ENCODE peak calls at places on chromosomes 12 and 14, in six cellular contexts. V is body of pancreas, Y is A549, O is heart left ventricle, J is lower leg skin, W is stomach. H is an unnamed sample.

GRCh38 chr12:40614923-40615322 is 77.3 kb upstream of the CNTN1 start:
- DNase-seq in W (no peak), Y (no peak), J (no peak), O (no peak), V (no peak), H (no peak)

GRCh38 chr14:81423504-81423903 is 23.4 kb upstream of the STON2 start:
- DNase-seq in W (no peak), O (peak), J (peak), V (peak), Y (no peak), H (peak)

GRCh38 chr12:89469361-89469760 is 55.2 kb downstream of the GALNT4 start:
- DNase-seq in J (no peak), V (no peak), Y (no peak), O (no peak), W (no peak), H (no peak)

GRCh38 chr12:131872154-131873046 is 22.0 kb upstream of the ULK1 start:
- DNase-seq in O (no peak), V (no peak), W (no peak), Y (peak), J (no peak), H (no peak)

GRCh38 chr12:122615780-122616179 is 87.4 kb downstream of the HCAR2 start:
- DNase-seq in O (no peak), V (no peak), J (no peak), Y (no peak), W (no peak), H (no peak)

GRCh38 chr12:87304406-87304805 is 724.8 kb downstream of the C12orf50 start:
- DNase-seq in V (no peak), W (no peak), J (no peak), Y (no peak), O (no peak), H (no peak)

GRCh38 chr12:57832966-57833365 is 13.6 kb downstream of the CTDSP2 start:
- DNase-seq in V (no peak), W (no peak), O (no peak), J (no peak), Y (no peak), H (no peak)

GRCh38 chr12:18323159-18323558 is 61.8 kb downstream of the PIK3C2G start:
- DNase-seq in O (no peak), V (no peak), Y (no peak), J (no peak), W (no peak), H (no peak)

GRCh38 chr12:43104524-43104923 is 447.5 kb downstream of the ADAMTS20 start:
- DNase-seq in J (no peak), Y (no peak), W (no peak), V (no peak), O (no peak), H (no peak)

GRCh38 chr12:130463259-130463658 is 125.6 kb downstream of the PIWIL1 start:
- DNase-seq in W (no peak), V (peak), Y (no peak), O (no peak), J (no peak), H (no peak)

GRCh38 chr14:78997811-78998210 is 827.6 kb downstream of the NRXN3 start:
- DNase-seq in W (no peak), V (peak), O (peak), Y (no peak), J (no peak), H (no peak)

GRCh38 chr14:91872011-91872476 is 4.7 kb upstream of the TC2N start:
- DNase-seq in J (no peak), V (peak), Y (no peak), W (peak), O (no peak), H (no peak)

GRCh38 chr14:40467969-40468368 is 1035.7 kb upstream of the FBXO33 start:
- DNase-seq in Y (no peak), V (no peak), J (no peak), W (no peak), O (no peak), H (no peak)

GRCh38 chr12:105992849-105993740 is 145.7 kb downstream of the NUAK1 start:
- DNase-seq in V (peak), Y (no peak), J (no peak), O (no peak), W (no peak), H (peak)

GRCh38 chr12:61525331-61525730 is 734.9 kb upstream of the USP15 start:
- DNase-seq in V (no peak), O (no peak), J (no peak), W (no peak), Y (no peak), H (no peak)

GRCh38 chr12:116266220-116266619 is 11.3 kb downstream of the MED13L start:
- DNase-seq in O (no peak), J (no peak), W (no peak), Y (peak), V (no peak), H (no peak)

GRCh38 chr12:60522684-60523083 is 926.9 kb downstream of the SLC16A7 start:
- DNase-seq in V (no peak), Y (no peak), J (no peak), W (no peak), O (no peak), H (no peak)

GRCh38 chr12:9333129-9333528 is 124.9 kb upstream of the PZP start:
- DNase-seq in J (no peak), W (no peak), V (no peak), O (no peak), Y (no peak), H (no peak)

GRCh38 chr14:102811254-102811963 is 34.2 kb downstream of the TRAF3 start:
- DNase-seq in V (no peak), O (no peak), W (no peak), J (no peak), Y (no peak), H (no peak)

GRCh38 chr14:89954045-89955021 is at the start of gene EFCAB11:
- DNase-seq in V (peak), O (peak), W (peak), Y (peak), J (peak), H (peak)
- TF ChIP-seq POLR2A in V (peak), O (no peak), W (no peak), Y (peak), J (no peak), H (no peak)

GRCh38 chr12:24903305-24904088 is 45.4 kb downstream of the BCAT1 start:
- DNase-seq in V (no peak), O (no peak), W (no peak), J (no peak), Y (no peak), H (no peak)
- H3K4me3 ChIP-seq in V (no peak), O (peak), W (peak), J (peak), Y (no peak), H (peak)

GRCh38 chr12:905273-906076 is 44.0 kb downstream of the RAD52 start:
- DNase-seq in Y (no peak), O (no peak), J (no peak), W (no peak), V (peak), H (no peak)
- TF ChIP-seq POLR2A in Y (no peak), O (no peak), J (no peak), W (no peak), V (no peak), H (no peak)

GRCh38 chr12:120361506-120362208 is 7.3 kb downstream of the MSI1 start:
- DNase-seq in Y (no peak), W (peak), V (peak), J (no peak), O (peak), H (peak)
- H3K4me3 ChIP-seq in Y (no peak), W (peak), V (no peak), J (no peak), O (peak), H (peak)

GRCh38 chr14:105582639-105583038 is 56.3 kb downstream of the TMEM121 start:
- DNase-seq in V (no peak), Y (no peak), J (no peak), W (no peak), O (no peak), H (no peak)
- TF ChIP-seq POLR2A in V (no peak), Y (no peak), J (no peak), W (no peak), O (no peak), H (no peak)

GRCh38 chr14:104582005-104582404 is 2.4 kb downstream of the C14orf180 start:
- DNase-seq in Y (no peak), V (no peak), J (no peak), W (peak), O (peak), H (no peak)

GRCh38 chr14:104582649-104583048 is 3.1 kb downstream of the C14orf180 start:
- DNase-seq in O (peak), W (peak), J (no peak), V (peak), Y (no peak), H (no peak)

GRCh38 chr14:104580961-104581360 is 1.4 kb downstream of the C14orf180 start:
- DNase-seq in Y (no peak), V (peak), W (peak), O (peak), J (no peak), H (no peak)

GRCh38 chr14:104579507-104579906 is at the start of gene C14orf180:
- DNase-seq in V (peak), J (no peak), O (peak), Y (no peak), W (peak), H (no peak)

GRCh38 chr14:104581521-104581920 is 2.0 kb downstream of the C14orf180 start:
- DNase-seq in Y (no peak), V (no peak), O (no peak), W (no peak), J (no peak), H (no peak)
- H3K4me3 ChIP-seq in Y (no peak), V (no peak), O (peak), W (peak), J (no peak), H (no peak)

GRCh38 chr14:53152909-53153701 is at the start of gene DDHD1:
- DNase-seq in J (peak), W (peak), V (peak), O (peak), Y (peak), H (peak)
- TF ChIP-seq POLR2A in J (no peak), W (no peak), V (peak), O (no peak), Y (peak), H (peak)

DNA sequence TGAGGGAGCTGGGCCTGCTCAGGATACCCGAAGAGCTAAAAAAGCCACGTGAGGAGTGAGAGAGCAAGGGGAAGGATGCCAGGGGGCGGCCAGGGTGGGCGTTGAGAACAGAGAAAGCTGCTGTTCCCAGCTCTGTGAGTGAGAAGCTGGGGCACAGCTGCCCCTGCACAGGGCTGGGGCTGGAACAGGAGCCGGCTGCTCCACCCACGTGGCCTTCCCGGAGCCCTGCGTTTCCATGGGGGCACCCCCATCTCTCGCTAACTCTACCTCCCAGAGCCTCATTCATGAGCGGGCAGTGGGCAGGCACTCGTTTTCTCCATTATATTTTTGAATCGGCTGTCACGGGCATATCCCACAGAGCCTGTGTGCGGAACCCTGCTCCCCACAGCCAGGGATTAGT is 42.7 kb downstream of the RFLNA start:
- DNase-seq in Y (no peak), J (no peak), W (no peak), V (no peak), O (no peak), H (no peak)
- H3K4me3 ChIP-seq in Y (no peak), J (no peak), W (no peak), V (no peak), O (no peak), H (no peak)

DNA sequence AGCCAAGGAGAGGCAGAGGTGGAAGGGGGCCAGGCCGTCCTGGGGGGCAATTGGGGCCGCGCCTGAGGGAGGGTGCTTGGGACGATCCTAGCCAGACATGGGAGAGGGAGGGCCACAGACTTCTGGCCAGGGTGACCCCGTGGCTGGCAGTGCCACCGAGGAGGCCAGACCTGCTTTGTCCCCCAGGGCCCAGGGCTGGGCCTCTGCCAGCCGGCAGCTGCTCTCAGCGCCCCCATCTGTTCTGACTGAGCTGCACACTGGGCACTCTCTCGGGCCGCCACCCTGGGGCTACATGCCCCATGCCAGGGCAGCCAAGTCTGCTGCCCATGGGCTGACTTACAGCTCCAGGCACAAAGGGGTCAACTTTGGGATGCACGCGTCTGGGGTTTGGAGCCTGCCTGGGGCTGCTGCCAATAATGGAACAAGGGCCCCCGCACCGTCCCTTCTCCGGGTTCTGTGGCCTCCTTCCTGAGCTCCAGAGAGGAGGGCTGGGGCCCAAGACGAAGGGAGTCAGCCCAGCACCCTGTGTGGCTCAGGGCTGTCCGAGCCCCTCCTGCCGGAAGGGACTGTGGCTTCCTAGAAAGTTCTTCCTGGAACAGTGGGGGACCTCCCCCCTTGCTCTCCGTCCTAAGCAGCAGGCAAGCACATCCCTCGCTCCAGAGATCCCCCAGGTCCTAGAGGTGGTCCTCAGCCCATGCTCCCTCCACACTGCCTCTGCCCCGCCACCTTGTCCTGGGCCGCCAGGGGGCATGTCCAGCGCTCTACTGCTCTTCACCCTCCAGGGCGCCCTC is 1.1 kb downstream of the ADSS1 start:
- DNase-seq in O (peak), Y (peak), W (peak), J (no peak), V (peak), H (peak)
- TF ChIP-seq POLR2A in O (no peak), Y (no peak), W (no peak), J (no peak), V (no peak), H (no peak)

GRCh38 chr12:4450551-4451112 is 5.0 kb upstream of the FGF6 start:
- DNase-seq in V (no peak), J (peak), Y (no peak), O (no peak), W (no peak), H (no peak)
- H3K4me3 ChIP-seq in V (no peak), J (no peak), Y (no peak), O (no peak), W (no peak), H (no peak)